ENCODE peak calls at places on chromosomes 2 and 18, in seven cellular contexts. E is PC-9; J is ovary; W is colonic mucosa; D is pancreas; N is naive thymus-derived CD4-positive, alpha-beta T cell; S is iPS DF 6.9. A is an unnamed sample. For H3K4me1, the result is how much of the 10 kb centered on the place peaks cover.

GRCh38 chr2:49154140-49154539 is at the start of gene FSHR:
- DNase-seq in E (no peak), J (no peak), W (no peak), D (no peak), N (no peak), S (no peak), A (no peak)

GRCh38 chr18:55233850-55234249 is 274.6 kb upstream of the CCDC68 start:
- DNase-seq in E (no peak), J (no peak), W (no peak), D (no peak), N (no peak), S (no peak), A (no peak)

GRCh38 chr2:191265311-191266170 is 20.3 kb downstream of the MYO1B start:
- DNase-seq in E (no peak), J (peak), W (peak), D (no peak), N (no peak), S (no peak), A (no peak)

GRCh38 chr2:175414872-175415487 is 233.5 kb upstream of the ATP5MC3 start:
- DNase-seq in E (no peak), J (no peak), W (peak), D (peak), N (no peak), S (peak), A (no peak)

GRCh38 chr2:150677561-150677960 is 190.1 kb upstream of the RND3 start:
- DNase-seq in E (no peak), J (no peak), W (no peak), D (no peak), N (no peak), S (no peak), A (no peak)

GRCh38 chr18:75211002-75211621 is 515 bp downstream of the TSHZ1 start:
- DNase-seq in E (no peak), J (peak), W (peak), D (no peak), N (peak), S (no peak), A (no peak)

GRCh38 chr2:133504566-133505505 is 63.4 kb downstream of the NCKAP5 start:
- DNase-seq in E (no peak), J (peak), W (peak), D (peak), N (no peak), S (no peak), A (no peak)

GRCh38 chr18:37019157-37019571 is 190.2 kb downstream of the KIAA1328 start:
- DNase-seq in E (peak), J (no peak), W (no peak), D (no peak), N (no peak), S (peak), A (no peak)

GRCh38 chr18:77023115-77023782 is 109.3 kb downstream of the MBP start:
- DNase-seq in E (no peak), J (no peak), W (no peak), D (no peak), N (no peak), S (no peak), A (no peak)

GRCh38 chr2:127217470-127218325 is 2.4 kb downstream of the CYP27C1 start:
- DNase-seq in E (peak), J (no peak), W (no peak), D (no peak), N (no peak), S (no peak), A (no peak)

GRCh38 chr2:239688098-239688497 is 287.3 kb upstream of the HDAC4 start:
- DNase-seq in E (no peak), J (no peak), W (peak), D (no peak), N (no peak), S (no peak), A (no peak)

GRCh38 chr2:48508461-48509124 is 21.4 kb upstream of the STON1 start:
- DNase-seq in E (no peak), J (no peak), W (no peak), D (peak), N (no peak), S (peak), A (no peak)

GRCh38 chr2:229348135-229348534 is 77.0 kb upstream of the PID1 start:
- DNase-seq in E (no peak), J (no peak), W (no peak), D (no peak), N (no peak), S (no peak), A (no peak)

GRCh38 chr2:9629222-9630000 is 1.4 kb downstream of the YWHAQ start:
- DNase-seq in E (peak), J (no peak), W (no peak), D (no peak), N (no peak), S (no peak), A (no peak)

GRCh38 chr18:79875931-79876461 is 75.5 kb downstream of the SLC66A2 start:
- DNase-seq in E (no peak), J (no peak), W (no peak), D (no peak), N (no peak), S (no peak), A (no peak)

GRCh38 chr2:204691911-204692510 is 146.7 kb downstream of the PARD3B start:
- DNase-seq in E (peak), J (peak), W (peak), D (peak), N (peak), S (peak), A (no peak)

GRCh38 chr2:222909276-222909675 is 48.4 kb downstream of the ACSL3 start:
- DNase-seq in E (no peak), J (no peak), W (no peak), D (no peak), N (no peak), S (no peak), A (no peak)
- H3K4me3 ChIP-seq in E (no peak), J (no peak), W (no peak), D (no peak), N (no peak), S (no peak), A (no peak)

DNA sequence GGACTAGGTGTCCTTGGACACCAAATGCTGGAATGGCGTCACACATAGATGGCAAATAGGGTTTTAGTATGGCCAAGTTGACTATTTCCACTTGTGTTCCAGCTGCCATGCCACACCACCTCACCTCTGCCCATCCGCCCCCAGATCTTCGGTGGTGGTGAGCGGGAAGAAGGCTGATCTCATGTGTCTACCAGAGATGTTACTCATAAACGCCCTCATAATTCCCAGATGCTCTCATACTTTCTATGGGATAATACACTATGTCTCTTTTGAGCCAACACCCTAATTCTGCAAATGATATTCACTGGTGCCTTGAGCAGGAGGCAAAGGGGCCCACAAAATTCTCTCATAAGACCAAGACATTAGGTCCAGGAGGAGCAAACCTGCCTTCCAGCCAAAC is 281.1 kb upstream of the FN1 start:
- DNase-seq in E (no peak), J (no peak), W (no peak), D (no peak), N (no peak), S (no peak), A (no peak)
- H3K4me1 ChIP-seq in E (under half), J (under half), W (under half), D (under half), N (under half), S (under half), A (under half)

DNA sequence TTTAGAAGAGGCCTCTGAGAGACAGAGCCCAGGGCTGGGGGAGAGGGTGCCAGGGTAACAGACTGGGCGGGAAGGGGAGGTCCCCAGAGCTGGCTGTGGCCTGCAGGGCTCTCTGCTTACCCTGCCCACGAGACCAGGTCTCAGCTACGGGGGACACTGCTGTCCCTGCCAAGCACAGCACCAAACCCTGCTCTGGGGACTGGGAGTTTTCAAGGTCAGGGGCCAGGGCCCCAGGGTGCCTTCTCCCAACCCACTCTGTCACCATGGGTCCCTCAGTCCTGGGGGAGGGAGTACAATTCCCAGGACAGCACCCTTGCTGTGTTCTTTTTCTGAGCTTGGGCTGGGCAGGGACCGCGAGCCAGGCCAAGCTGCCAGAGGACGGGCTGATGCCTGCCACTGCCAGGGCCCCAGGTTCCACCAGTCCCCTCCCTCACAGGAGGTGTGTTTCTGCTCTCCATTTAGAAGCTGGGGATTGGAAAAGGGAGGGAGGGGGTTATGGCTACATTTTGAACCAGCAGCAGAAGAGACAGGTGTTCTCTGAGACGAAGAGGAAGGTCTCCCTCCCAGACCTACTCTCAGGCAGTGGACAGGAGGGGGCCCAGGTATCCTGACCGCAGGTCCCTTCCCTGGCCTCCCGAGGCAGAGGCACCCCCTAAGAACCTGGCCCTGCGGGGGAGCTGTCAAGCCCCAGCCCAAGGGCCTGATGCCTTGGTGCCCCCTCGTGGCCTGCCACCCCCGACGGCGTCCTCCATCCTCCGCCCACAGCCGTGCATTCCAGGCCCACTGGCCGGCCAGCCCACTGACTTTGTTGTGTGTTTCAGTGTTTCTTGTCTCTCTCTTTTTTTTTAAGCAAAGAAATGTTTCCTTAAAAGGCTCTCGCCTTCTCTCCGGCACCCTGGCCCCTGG is 80.4 kb downstream of the TNS1 start:
- DNase-seq in E (no peak), J (peak), W (no peak), D (no peak), N (no peak), S (no peak), A (no peak)
- H3K4me3 ChIP-seq in E (no peak), J (no peak), W (no peak), D (no peak), N (no peak), S (no peak), A (no peak)

GRCh38 chr2:43158259-43158880 is 68.0 kb downstream of the ZFP36L2 start:
- DNase-seq in E (peak), J (peak), W (peak), D (peak), N (no peak), S (no peak), A (no peak)
- H3K4me1 ChIP-seq in E (half or more), J (under half), W (under half), D (under half), N (half or more), S (under half), A (half or more)

DNA sequence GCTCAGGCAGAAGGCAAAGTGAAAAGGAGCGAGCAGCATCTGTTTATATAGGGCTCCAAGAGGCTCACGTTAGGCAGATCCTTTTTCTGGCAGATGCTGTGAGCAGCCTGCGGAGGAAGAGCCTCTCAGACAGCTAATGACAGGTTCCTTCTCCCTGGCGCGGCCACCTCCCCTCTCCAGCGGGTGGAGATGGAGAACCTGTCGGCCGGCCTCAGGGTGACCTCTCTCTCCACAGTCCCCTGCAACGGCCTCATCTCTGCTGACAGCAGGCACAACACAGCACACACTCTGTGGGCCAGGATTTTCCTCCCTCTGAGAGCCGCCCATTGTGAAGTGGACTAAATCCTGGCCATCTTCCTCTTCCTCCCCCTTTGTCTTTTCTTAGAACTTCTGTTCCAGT is 119.8 kb downstream of the PRKCE start:
- DNase-seq in E (no peak), J (peak), W (no peak), D (no peak), N (no peak), S (no peak), A (no peak)
- H3K4me3 ChIP-seq in E (no peak), J (peak), W (no peak), D (no peak), N (no peak), S (no peak), A (no peak)

DNA sequence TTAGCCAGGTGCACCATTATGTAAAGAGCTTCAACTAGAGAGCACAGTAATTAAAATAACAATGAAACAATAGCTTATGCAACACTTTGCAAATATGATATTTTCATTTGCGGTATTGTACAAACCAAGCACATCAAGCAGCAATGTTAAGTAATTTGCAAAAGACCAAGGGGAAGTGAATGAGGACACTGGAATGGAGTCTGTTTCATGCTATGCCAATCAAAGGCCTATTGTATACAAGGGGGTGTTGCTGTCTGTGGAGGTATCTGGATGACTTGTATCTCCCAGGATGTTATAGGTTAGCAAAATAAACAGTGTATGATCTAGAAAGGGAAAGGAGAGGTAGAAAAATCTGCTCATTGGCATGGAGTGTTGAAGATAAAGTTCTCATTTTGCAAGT is 284.5 kb downstream of the LRRTM1 start:
- DNase-seq in E (no peak), J (no peak), W (no peak), D (no peak), N (no peak), S (no peak), A (no peak)
- H3K4me1 ChIP-seq in E (under half), J (under half), W (under half), D (under half), N (under half), S (under half), A (under half)

GRCh38 chr2:60249879-60250278 is 303.6 kb downstream of the BCL11A start:
- DNase-seq in E (no peak), J (no peak), W (no peak), D (no peak), N (no peak), S (no peak), A (no peak)
- H3K4me3 ChIP-seq in E (no peak), J (no peak), W (no peak), D (no peak), N (no peak), S (no peak), A (no peak)

GRCh38 chr2:38515155-38516074 is 87.3 kb downstream of the HNRNPLL start:
- DNase-seq in E (no peak), J (peak), W (no peak), D (peak), N (no peak), S (no peak), A (no peak)
- H3K4me1 ChIP-seq in E (under half), J (under half), W (under half), D (under half), N (under half), S (under half), A (under half)

GRCh38 chr2:240717181-240717641 is 25.5 kb downstream of the AQP12A start:
- DNase-seq in E (no peak), J (no peak), W (no peak), D (no peak), N (no peak), S (no peak), A (no peak)
- H3K4me3 ChIP-seq in E (no peak), J (no peak), W (no peak), D (no peak), N (no peak), S (no peak), A (no peak)